ENCODE peak calls at places on chromosomes 16 and 17, in ten cellular contexts. X, W, Q, A, Z, E, P, V, J and L are unnamed samples.
A peak's percentile ranks its signal among the peaks of the same experiment; 100 is the strongest.

GRCh38 chr17:79192503-79193500 is 118.2 kb downstream of the ENGASE start:
- DNase-seq in X (peak; percentile 27), W (no peak), Q (peak; percentile 42), A (no peak), Z (peak; percentile 45), E (peak; percentile 62), P (peak; percentile 11), V (no peak), J (peak; percentile 5), L (peak; percentile 19)

GRCh38 chr16:67865318-67865717 is 7.5 kb upstream of the EDC4 start:
- DNase-seq in X (no peak), W (no peak), Q (peak; percentile 53), A (peak; percentile 72), Z (peak; percentile 33), E (no peak), P (peak; percentile 26), V (no peak), J (peak; percentile 41), L (peak; percentile 36)

GRCh38 chr17:63698381-63698885 is 1.5 kb downstream of the LIMD2 start:
- DNase-seq in X (peak; percentile 47), W (peak; percentile 26), Q (no peak), A (no peak), Z (no peak), E (no peak), P (no peak), V (no peak), J (no peak), L (peak; percentile 67)

GRCh38 chr16:54931041-54931756 is 534 bp downstream of the IRX5 start:
- DNase-seq in X (no peak), W (no peak), Q (no peak), A (peak; percentile 58), Z (peak; percentile 51), E (peak; percentile 32), P (no peak), V (no peak), J (no peak), L (peak; percentile 23)

GRCh38 chr17:61302911-61303310 is 96.7 kb upstream of the TBX2 start:
- DNase-seq in X (no peak), W (no peak), Q (no peak), A (no peak), Z (no peak), E (no peak), P (no peak), V (no peak), J (no peak), L (no peak)

GRCh38 chr17:66351053-66351452 is 48.6 kb downstream of the PRKCA start:
- DNase-seq in X (no peak), W (no peak), Q (no peak), A (no peak), Z (no peak), E (peak; percentile 77), P (no peak), V (no peak), J (no peak), L (no peak)

GRCh38 chr17:61312406-61313295 is 87.0 kb upstream of the TBX2 start:
- DNase-seq in X (no peak), W (no peak), Q (no peak), A (no peak), Z (no peak), E (peak; percentile 73), P (no peak), V (no peak), J (no peak), L (no peak)

GRCh38 chr16:31010539-31010938 is at the start of gene STX1B:
- DNase-seq in X (peak; percentile 51), W (peak; percentile 70), Q (no peak), A (no peak), Z (no peak), E (no peak), P (no peak), V (no peak), J (no peak), L (no peak)

GRCh38 chr16:67653131-67654068 is 6.7 kb downstream of the ACD start:
- DNase-seq in X (no peak), W (no peak), Q (no peak), A (no peak), Z (no peak), E (no peak), P (no peak), V (no peak), J (no peak), L (no peak)

GRCh38 chr17:8402921-8403536 is 5.4 kb upstream of the RNF222 start:
- DNase-seq in X (no peak), W (no peak), Q (no peak), A (no peak), Z (no peak), E (no peak), P (no peak), V (no peak), J (no peak), L (no peak)

GRCh38 chr17:77735341-77736206 is 222.9 kb upstream of the TNRC6C start:
- DNase-seq in X (no peak), W (no peak), Q (peak; percentile 8), A (no peak), Z (peak; percentile 74), E (peak; percentile 83), P (no peak), V (no peak), J (no peak), L (no peak)

GRCh38 chr16:71407731-71408130 is 34.1 kb downstream of the TLE7 start:
- DNase-seq in X (no peak), W (no peak), Q (no peak), A (no peak), Z (no peak), E (no peak), P (no peak), V (no peak), J (no peak), L (no peak)

GRCh38 chr17:35709874-35710273 is 21.6 kb upstream of the RASL10B start:
- DNase-seq in X (no peak), W (no peak), Q (peak; percentile 51), A (no peak), Z (no peak), E (no peak), P (peak; percentile 34), V (no peak), J (peak; percentile 35), L (no peak)

GRCh38 chr17:6508519-6509294 is 47.6 kb downstream of the PITPNM3 start:
- DNase-seq in X (no peak), W (no peak), Q (no peak), A (no peak), Z (no peak), E (peak; percentile 4), P (no peak), V (no peak), J (no peak), L (no peak)

GRCh38 chr16:57508084-57508425 is 21.8 kb upstream of the DOK4 start:
- DNase-seq in X (no peak), W (no peak), Q (no peak), A (no peak), Z (no peak), E (no peak), P (no peak), V (no peak), J (no peak), L (no peak)